ENCODE peak calls at places on chromosomes 7 and 10, in seven cellular contexts. U, O, F, P, D, H and A are unnamed samples.

GRCh38 chr7:8115547-8116402 is 146.2 kb downstream of the ICA1 start:
- DNase-seq in U (no peak), O (no peak), F (no peak), P (no peak), D (no peak), H (no peak), A (no peak)

GRCh38 chr10:7039859-7040258 is 371.0 kb downstream of the SFMBT2 start:
- DNase-seq in U (no peak), O (no peak), F (no peak), P (no peak), D (no peak), H (no peak), A (no peak)

GRCh38 chr10:102175415-102175814 is 23.2 kb downstream of the NOLC1 start:
- DNase-seq in U (no peak), O (peak), F (no peak), P (peak), D (no peak), H (no peak), A (no peak)

GRCh38 chr10:64515975-64516699 is 994.9 kb downstream of the REEP3 start:
- DNase-seq in U (no peak), O (no peak), F (no peak), P (no peak), D (no peak), H (no peak), A (no peak)

GRCh38 chr7:33733865-33734650 is 171.3 kb upstream of the BMPER start:
- DNase-seq in U (no peak), O (no peak), F (no peak), P (no peak), D (no peak), H (no peak), A (no peak)

GRCh38 chr7:85447004-85447403 is 260.1 kb upstream of the SEMA3D start:
- DNase-seq in U (no peak), O (no peak), F (no peak), P (no peak), D (no peak), H (no peak), A (no peak)

GRCh38 chr10:17435898-17436297 is 18.5 kb downstream of the ST8SIA6 start:
- DNase-seq in U (no peak), O (no peak), F (no peak), P (no peak), D (no peak), H (no peak), A (no peak)

GRCh38 chr7:88244287-88244686 is 24.4 kb upstream of the SRI start:
- DNase-seq in U (peak), O (no peak), F (no peak), P (no peak), D (no peak), H (no peak), A (no peak)

GRCh38 chr7:48087349-48087748 is 1.7 kb upstream of the UPP1 start:
- DNase-seq in U (no peak), O (peak), F (no peak), P (no peak), D (no peak), H (no peak), A (no peak)

GRCh38 chr10:101230185-101230917 is 1.1 kb upstream of the LBX1 start:
- DNase-seq in U (no peak), O (no peak), F (no peak), P (peak), D (no peak), H (no peak), A (no peak)

GRCh38 chr10:32065871-32066270 is 9.6 kb upstream of the KIF5B start:
- DNase-seq in U (no peak), O (peak), F (no peak), P (peak), D (no peak), H (no peak), A (no peak)